ENCODE peak calls at places on chromosomes 7 and 10, in five cellular contexts. B is brain microvascular endothelial cell, F is Karpas-422, T is GM23248, D is HCT116. P is an unnamed sample. For H3K27me3, the result is how much of the 10 kb centered on the place peaks cover.

GRCh38 chr10:70162892-70163201 is 7.5 kb downstream of the SAR1A start:
- DNase-seq in T (no peak), D (no peak), F (no peak), B (no peak), P (no peak)

GRCh38 chr7:95470452-95470851 is 15.3 kb upstream of the ASB4 start:
- DNase-seq in F (no peak), B (peak), D (no peak), T (peak), P (peak)

GRCh38 chr10:103472005-103472404 is 7.0 kb downstream of the CALHM3 start:
- DNase-seq in T (no peak), D (no peak), F (peak), B (no peak), P (no peak)

GRCh38 chr7:12749069-12749468 is 61.6 kb downstream of the ARL4A start:
- DNase-seq in B (no peak), T (no peak), D (no peak), F (no peak), P (no peak)

GRCh38 chr10:123942114-123942513 is 50.5 kb upstream of the CPXM2 start:
- DNase-seq in D (no peak), B (no peak), T (no peak), F (no peak), P (no peak)

GRCh38 chr7:75650671-75651070 is 88.1 kb downstream of the HIP1 start:
- DNase-seq in B (no peak), D (no peak), F (no peak), T (no peak), P (peak)

GRCh38 chr10:64773357-64773756 is 1252.2 kb downstream of the REEP3 start:
- DNase-seq in F (no peak), B (no peak), D (no peak), T (no peak), P (no peak)

GRCh38 chr10:58578366-58578765 is 65.7 kb downstream of the BICC1 start:
- DNase-seq in D (no peak), T (peak), B (no peak), F (no peak), P (no peak)

GRCh38 chr7:105215821-105216220 is 172.9 kb downstream of the SRPK2 start:
- DNase-seq in F (no peak), B (no peak), T (no peak), D (no peak), P (no peak)

GRCh38 chr7:89456556-89456955 is 661.0 kb upstream of the TEX47 start:
- DNase-seq in T (no peak), D (no peak), F (no peak), B (no peak), P (no peak)

GRCh38 chr10:118808601-118809371 is 54.0 kb upstream of the CACUL1 start:
- DNase-seq in T (no peak), F (no peak), B (no peak), D (no peak), P (no peak)

GRCh38 chr7:101902680-101903504 is 85.5 kb downstream of the CUX1 start:
- DNase-seq in F (no peak), T (no peak), B (no peak), D (no peak), P (no peak)

GRCh38 chr10:64396105-64396504 is 874.9 kb downstream of the REEP3 start:
- DNase-seq in T (peak), D (no peak), F (no peak), B (peak), P (no peak)

GRCh38 chr10:93567277-93568104 is 1.0 kb downstream of the FFAR4 start:
- DNase-seq in B (no peak), D (no peak), F (no peak), T (no peak), P (no peak)

GRCh38 chr10:93570383-93570782 is 3.9 kb downstream of the FFAR4 start:
- DNase-seq in D (no peak), T (no peak), B (no peak), F (no peak), P (no peak)

GRCh38 chr10:93565421-93565820 is 1.0 kb upstream of the FFAR4 start:
- DNase-seq in D (no peak), F (no peak), B (no peak), T (no peak), P (no peak)

GRCh38 chr10:93568105-93568390 is 1.6 kb downstream of the FFAR4 start:
- DNase-seq in B (no peak), F (no peak), D (no peak), T (peak), P (no peak)

GRCh38 chr10:93566435-93567276 is at the start of gene FFAR4:
- DNase-seq in D (no peak), T (peak), B (no peak), F (no peak), P (no peak)
- H3K4me3 ChIP-seq in D (no peak), T (no peak), B (no peak), F (no peak), P (no peak)

DNA sequence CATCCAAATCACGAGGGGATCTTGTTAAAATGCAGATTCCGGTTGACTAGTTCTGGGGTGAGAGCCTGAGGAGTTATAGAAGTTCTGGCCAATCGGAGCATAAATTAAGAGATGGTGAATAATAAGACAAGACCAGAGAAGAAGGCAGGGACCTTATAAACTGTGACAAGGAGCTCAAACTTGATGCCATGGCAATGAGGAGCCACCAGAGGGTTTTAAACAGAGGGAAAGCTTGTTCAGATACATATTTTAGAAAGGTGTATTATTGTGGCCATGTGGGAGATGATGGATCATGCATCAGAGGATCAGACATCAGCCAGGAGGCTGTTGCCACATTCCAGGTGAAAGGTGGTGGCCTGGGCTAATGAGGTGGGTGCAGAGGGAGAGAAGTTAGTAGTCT is 29.6 kb upstream of the TLX1 start:
- DNase-seq in D (no peak), F (no peak), B (no peak), T (no peak), P (no peak)
- H3K27me3 ChIP-seq in D (under half), F (under half), B (under half), T (half or more), P (under half)

GRCh38 chr7:91089382-91089963 is 174.8 kb upstream of the FZD1 start:
- DNase-seq in B (no peak), F (peak), T (peak), D (peak), P (peak)
- H3K4me3 ChIP-seq in B (peak), F (no peak), T (peak), D (no peak), P (peak)

DNA sequence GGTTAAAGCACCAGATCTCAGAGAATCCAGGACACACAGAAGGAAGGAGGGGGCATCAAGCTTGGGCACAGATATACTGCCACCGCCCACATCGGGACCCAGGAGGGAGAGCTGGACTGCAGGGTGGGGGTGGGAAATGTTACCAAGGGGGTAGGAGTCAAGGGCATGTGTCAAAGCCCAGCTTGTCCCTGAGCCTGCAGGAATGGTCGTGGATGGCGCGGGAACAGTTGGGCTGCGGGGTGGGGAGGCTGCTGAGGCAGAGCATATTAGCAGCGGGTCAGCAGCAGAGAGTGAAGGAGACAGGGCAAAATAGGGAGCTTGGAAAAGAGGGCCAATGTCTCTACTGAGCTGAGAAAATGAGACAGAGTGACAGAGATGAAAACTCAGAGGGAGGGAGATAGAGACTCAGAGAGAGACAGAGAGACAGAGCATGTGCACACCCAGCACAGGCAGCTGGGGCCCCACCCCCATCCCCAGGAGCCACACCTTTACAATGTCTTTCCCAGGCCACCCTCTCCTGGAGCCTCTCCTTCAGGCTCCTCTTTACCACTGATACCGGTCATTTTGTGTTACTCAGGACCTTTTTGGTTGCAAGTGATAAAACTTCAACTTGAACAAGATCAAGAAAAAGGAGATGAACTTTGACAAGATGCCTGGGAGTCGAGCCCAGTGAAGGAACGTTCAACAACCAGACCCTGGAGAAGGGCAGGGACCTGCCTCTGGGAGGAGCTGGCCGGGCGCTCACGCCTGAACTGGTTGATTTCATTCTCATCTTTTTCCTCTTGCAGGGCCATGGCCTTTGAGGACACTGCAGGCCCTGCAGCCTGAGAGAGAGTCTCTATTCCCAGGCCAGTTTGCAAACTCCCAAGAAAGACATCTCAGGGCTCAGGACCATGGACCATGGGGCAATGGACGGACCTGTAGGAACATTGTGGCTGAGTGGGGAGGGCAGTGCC is 50.0 kb downstream of the AOC1 start:
- DNase-seq in F (no peak), D (no peak), B (no peak), T (peak), P (no peak)
- H3K27me3 ChIP-seq in F (under half), D (under half), B (under half), T (under half), P (under half)

GRCh38 chr7:1460757-1461639 is 1.7 kb upstream of the MICALL2 start:
- DNase-seq in T (peak), B (no peak), D (no peak), F (no peak), P (no peak)
- H3K4me3 ChIP-seq in T (peak), B (no peak), D (no peak), F (no peak), P (no peak)

GRCh38 chr10:565676-566075 is 123.8 kb downstream of the DIP2C start:
- DNase-seq in D (no peak), F (no peak), B (no peak), T (no peak), P (no peak)

GRCh38 chr10:567869-568268 is 121.6 kb downstream of the DIP2C start:
- DNase-seq in T (no peak), F (no peak), B (no peak), D (no peak), P (no peak)

GRCh38 chr10:568848-569247 is 120.6 kb downstream of the DIP2C start:
- DNase-seq in B (no peak), D (no peak), F (no peak), T (no peak), P (no peak)

GRCh38 chr10:565146-565545 is 124.3 kb downstream of the DIP2C start:
- DNase-seq in F (no peak), T (no peak), B (no peak), D (no peak), P (no peak)

GRCh38 chr10:566241-566885 is 123.1 kb downstream of the DIP2C start:
- DNase-seq in T (no peak), D (no peak), B (no peak), F (no peak), P (no peak)
- H3K27me3 ChIP-seq in T (under half), D (under half), B (under half), F (under half), P (under half)

DNA sequence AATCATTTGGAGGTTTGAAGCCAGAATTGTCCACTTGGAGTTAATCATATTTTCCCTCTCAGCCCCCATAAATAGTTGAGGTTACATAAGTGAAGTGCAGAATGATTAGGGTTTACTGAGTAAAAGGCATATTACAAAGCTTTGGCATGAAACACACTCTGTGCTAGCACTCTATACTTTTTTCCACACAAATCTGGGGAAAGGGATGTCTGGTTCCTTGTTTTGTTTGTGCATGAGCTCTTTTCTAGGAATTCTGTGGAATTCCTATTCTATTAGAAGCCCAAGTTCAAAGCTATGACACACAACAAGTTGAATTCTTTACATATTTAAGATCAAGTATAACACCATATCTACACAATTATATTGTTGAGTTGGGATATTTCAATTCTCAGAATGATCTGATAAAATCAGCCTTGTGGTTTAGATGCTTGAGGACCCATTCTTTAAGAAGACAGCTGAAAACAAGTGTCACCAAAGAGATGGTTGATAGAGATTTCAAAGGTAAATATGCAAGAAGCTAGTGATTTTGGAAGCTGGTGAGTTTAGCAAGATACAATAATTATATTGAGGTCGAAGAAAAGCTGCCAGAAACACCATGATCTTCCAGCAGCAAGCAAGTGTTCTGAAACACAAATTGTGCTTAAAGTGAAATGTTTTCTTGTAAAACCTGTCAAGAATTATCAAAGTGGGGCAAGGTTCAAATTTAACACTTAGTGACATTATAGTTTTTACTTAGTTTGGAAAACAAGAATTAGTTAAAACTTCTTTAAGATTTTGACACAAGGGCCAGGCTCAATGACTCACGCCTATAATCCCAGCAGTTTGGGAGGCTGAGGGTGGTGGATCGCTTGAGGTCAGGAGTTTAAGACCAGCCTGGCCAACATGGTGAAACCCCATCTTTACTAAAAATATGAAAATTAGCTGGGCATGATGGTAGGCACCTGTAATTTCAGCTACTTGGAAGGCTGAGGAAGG is 122.6 kb downstream of the INHBA start:
- DNase-seq in F (no peak), T (peak), B (peak), D (no peak), P (no peak)
- H3K4me3 ChIP-seq in F (no peak), T (no peak), B (no peak), D (no peak), P (no peak)

DNA sequence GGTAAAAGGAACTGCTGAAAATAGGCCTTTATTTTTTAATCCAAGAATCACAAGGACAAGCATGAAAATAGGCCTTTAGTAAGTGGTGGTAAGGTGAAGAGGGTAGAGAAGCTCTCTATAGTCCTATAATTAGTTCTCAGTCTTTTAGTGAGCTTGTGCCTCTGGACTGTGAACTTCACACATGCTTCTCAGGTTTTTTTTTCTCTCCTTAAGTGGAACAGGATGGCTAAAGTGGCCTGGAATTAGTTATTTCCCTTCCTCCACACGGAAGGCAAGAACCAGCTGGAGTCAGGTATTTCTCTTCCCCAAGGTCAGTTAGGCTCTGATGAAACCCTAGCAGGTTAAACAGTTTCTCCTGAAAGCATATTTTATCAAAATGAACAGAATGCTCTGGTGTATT is 203.0 kb upstream of the MINDY3 start:
- DNase-seq in D (no peak), T (no peak), F (no peak), B (no peak), P (no peak)
- H3K27me3 ChIP-seq in D (under half), T (under half), F (under half), B (under half), P (under half)

GRCh38 chr10:110414563-110415309 is 83.0 kb upstream of the DUSP5 start:
- DNase-seq in D (peak), B (peak), T (peak), F (peak), P (no peak)
- H3K4me3 ChIP-seq in D (peak), B (no peak), T (no peak), F (peak), P (no peak)

GRCh38 chr10:114808982-114809381 is 12.6 kb upstream of the FHIP2A start:
- DNase-seq in T (no peak), B (no peak), F (no peak), D (no peak), P (no peak)
- H3K27me3 ChIP-seq in T (under half), B (under half), F (under half), D (under half), P (under half)

P was measured in HAP-1.